ENCODE peak calls at places on chromosomes 13 and 19, in seven cellular contexts. Y is stimulated activated CD4-positive, alpha-beta T cell treated with anti-CD3 and anti-CD28 coated beads, Interleukin-4, amount 100 ng/mL, for 4 hours; H is adrenal gland; C is amniotic epithelial cell; K is ascending aorta; B is AG10803; S is lower leg skin. W is an unnamed sample.

GRCh38 chr13:49840266-49840665 is 47.8 kb upstream of the KPNA3 start:
- DNase-seq in S (no peak), B (no peak), C (no peak), H (no peak), Y (no peak), K (no peak), W (no peak)

GRCh38 chr13:113786262-113786841 is 27.3 kb downstream of the TMEM255B start:
- DNase-seq in S (no peak), B (peak), H (no peak), Y (no peak), C (peak), K (no peak), W (no peak)

GRCh38 chr13:112998506-112999280 is 29.7 kb downstream of the MCF2L start:
- DNase-seq in B (no peak), H (no peak), Y (no peak), C (no peak), K (no peak), S (no peak), W (no peak)

GRCh38 chr13:73883162-73883561 is 251.0 kb downstream of the KLF12 start:
- DNase-seq in C (no peak), S (no peak), B (no peak), Y (no peak), K (no peak), H (no peak), W (no peak)

GRCh38 chr19:57317503-57317902 is 2.8 kb upstream of the ZNF543 start:
- DNase-seq in K (no peak), Y (no peak), S (no peak), C (no peak), H (no peak), B (no peak), W (no peak)

GRCh38 chr19:1282588-1283206 is 3.0 kb upstream of the EFNA2 start:
- DNase-seq in Y (no peak), H (no peak), K (no peak), B (no peak), C (no peak), S (no peak), W (no peak)

GRCh38 chr13:59391696-59392095 is 772.0 kb downstream of the DIAPH3 start:
- DNase-seq in S (peak), K (no peak), H (peak), C (peak), Y (peak), B (peak), W (no peak)

GRCh38 chr13:46631184-46631542 is 78.2 kb downstream of the LRCH1 start:
- DNase-seq in K (no peak), S (no peak), H (no peak), C (no peak), B (no peak), Y (no peak), W (no peak)

GRCh38 chr13:80877209-80877943 is 536.5 kb upstream of the SPRY2 start:
- DNase-seq in Y (no peak), B (no peak), S (no peak), C (no peak), H (no peak), K (no peak), W (no peak)